ENCODE peak calls at places on chromosomes 4 and X, in seven cellular contexts. S, H, Q, B, L, K and X are unnamed samples. For H3K9me3, the result is how much of the 10 kb centered on the place peaks cover.

GRCh38 chr4:137545461-137545861 is 13.2 kb upstream of the PCDH18 start:
- DNase-seq in S (no peak), H (peak), Q (no peak), B (peak), L (no peak), K (peak), X (no peak)

GRCh38 chr4:128145727-128146126 is 84.6 kb downstream of the LARP1B start:
- DNase-seq in S (no peak), H (no peak), Q (no peak), B (no peak), L (no peak), K (no peak), X (no peak)

GRCh38 chr4:2060578-2061207 is 1.6 kb downstream of the NAT8L start:
- DNase-seq in S (no peak), H (no peak), Q (no peak), B (no peak), L (peak), K (no peak), X (no peak)

GRCh38 chr4:27016551-27016950 is 155.9 kb downstream of the STIM2 start:
- DNase-seq in S (no peak), H (no peak), Q (no peak), B (no peak), L (no peak), K (no peak), X (no peak)

GRCh38 chr4:70365479-70365878 is 4.9 kb downstream of the SMR3A start:
- DNase-seq in S (no peak), H (no peak), Q (no peak), B (no peak), L (no peak), K (no peak), X (peak)

GRCh38 chrX:46573331-46573895 is at the start of gene CHST7:
- DNase-seq in S (peak), H (no peak), Q (peak), B (peak), L (peak), K (peak), X (peak)

GRCh38 chrX:276588-277171 is 4.5 kb upstream of the PLCXD1 start:
- DNase-seq in S (peak), H (no peak), Q (no peak), B (no peak), L (peak), K (peak), X (peak)

GRCh38 chr4:145840162-145840768 is 98.4 kb downstream of the ZNF827 start:
- DNase-seq in S (no peak), H (no peak), Q (peak), B (no peak), L (no peak), K (peak), X (no peak)

GRCh38 chr4:101264993-101265815 is 82.1 kb downstream of the PPP3CA start:
- DNase-seq in S (no peak), H (no peak), Q (no peak), B (no peak), L (no peak), K (no peak), X (no peak)

GRCh38 chr4:19438228-19438627 is 813.5 kb upstream of the SLIT2 start:
- DNase-seq in S (no peak), H (peak), Q (no peak), B (no peak), L (no peak), K (peak), X (no peak)

GRCh38 chrX:53312946-53313745 is 31.8 kb upstream of the IQSEC2 start:
- DNase-seq in S (peak), H (no peak), Q (peak), B (peak), L (no peak), K (peak), X (peak)

GRCh38 chr4:24889991-24890390 is 22.9 kb downstream of the CCDC149 start:
- DNase-seq in S (no peak), H (no peak), Q (no peak), B (no peak), L (no peak), K (no peak), X (no peak)

GRCh38 chrX:9144643-9145290 is 110.8 kb upstream of the FAM9B start:
- DNase-seq in S (no peak), H (no peak), Q (no peak), B (no peak), L (peak), K (peak), X (no peak)

GRCh38 chrX:15761564-15762191 is 23.6 kb downstream of the CA5B start:
- DNase-seq in S (no peak), H (no peak), Q (peak), B (no peak), L (no peak), K (peak), X (peak)

GRCh38 chr4:173257732-173258717 is 76.1 kb downstream of the HMGB2 start:
- DNase-seq in S (peak), H (peak), Q (peak), B (peak), L (peak), K (peak), X (peak)

GRCh38 chr4:128979934-128980333 is 113.4 kb downstream of the SCLT1 start:
- DNase-seq in S (no peak), H (peak), Q (no peak), B (no peak), L (no peak), K (peak), X (peak)

GRCh38 chr4:121455285-121455684 is 74.5 kb upstream of the QRFPR start:
- DNase-seq in S (no peak), H (no peak), Q (no peak), B (no peak), L (no peak), K (no peak), X (no peak)

GRCh38 chrX:45622538-45622937 is 421.9 kb upstream of the DIPK2B start:
- DNase-seq in S (no peak), H (no peak), Q (no peak), B (no peak), L (no peak), K (peak), X (no peak)

GRCh38 chr4:42767669-42768068 is 110.8 kb upstream of the ATP8A1 start:
- DNase-seq in S (no peak), H (no peak), Q (no peak), B (no peak), L (no peak), K (no peak), X (no peak)

GRCh38 chrX:20067709-20068315 is 48.9 kb downstream of the MAP7D2 start:
- DNase-seq in S (peak), H (peak), Q (no peak), B (peak), L (peak), K (peak), X (peak)

GRCh38 chr4:100540156-100540555 is 22.3 kb upstream of the EMCN start:
- DNase-seq in S (no peak), H (no peak), Q (no peak), B (no peak), L (no peak), K (no peak), X (no peak)

GRCh38 chrX:18151157-18151556 is 69.5 kb downstream of the BEND2 start:
- DNase-seq in S (no peak), H (no peak), Q (no peak), B (no peak), L (no peak), K (no peak), X (no peak)

GRCh38 chr4:76588268-76588667 is 153.2 kb downstream of the SHROOM3 start:
- DNase-seq in S (no peak), H (no peak), Q (no peak), B (no peak), L (no peak), K (no peak), X (no peak)

GRCh38 chr4:162770761-162771490 is 395.8 kb downstream of the NAF1 start:
- DNase-seq in S (no peak), H (no peak), Q (no peak), B (no peak), L (no peak), K (no peak), X (no peak)

GRCh38 chr4:185834778-185835177 is 22.8 kb upstream of the SORBS2 start:
- DNase-seq in S (no peak), H (no peak), Q (no peak), B (no peak), L (no peak), K (no peak), X (no peak)

GRCh38 chrX:119194631-119195030 is 41.5 kb upstream of the PGRMC1 start:
- DNase-seq in S (no peak), H (no peak), Q (no peak), B (no peak), L (no peak), K (peak), X (no peak)

GRCh38 chrX:31126205-31126604 is 54.4 kb upstream of the FTHL17 start:
- DNase-seq in S (no peak), H (no peak), Q (no peak), B (no peak), L (no peak), K (peak), X (peak)

GRCh38 chrX:77003956-77004355 is 443.2 kb upstream of the FGF16 start:
- DNase-seq in S (no peak), H (no peak), Q (no peak), B (no peak), L (no peak), K (no peak), X (no peak)

GRCh38 chr4:102174800-102175199 is 170.5 kb downstream of the SLC39A8 start:
- DNase-seq in S (no peak), H (peak), Q (no peak), B (no peak), L (no peak), K (no peak), X (peak)

GRCh38 chrX:37846141-37846540 is 1.2 kb downstream of the DYNLT3 start:
- DNase-seq in S (no peak), H (no peak), Q (peak), B (no peak), L (no peak), K (no peak), X (no peak)

GRCh38 chrX:49269768-49270248 is at the start of gene PPP1R3F:
- DNase-seq in S (peak), H (no peak), Q (no peak), B (no peak), L (peak), K (no peak), X (no peak)

GRCh38 chrX:49268702-49269009 is 937 bp upstream of the PPP1R3F start:
- DNase-seq in S (no peak), H (no peak), Q (no peak), B (no peak), L (no peak), K (no peak), X (no peak)

GRCh38 chrX:49269010-49269767 is 404 bp upstream of the PPP1R3F start:
- DNase-seq in S (peak), H (peak), Q (peak), B (peak), L (peak), K (peak), X (peak)

GRCh38 chrX:49271341-49271740 is 1.7 kb downstream of the PPP1R3F start:
- DNase-seq in S (peak), H (no peak), Q (no peak), B (no peak), L (no peak), K (no peak), X (no peak)

GRCh38 chrX:49270249-49270921 is 792 bp downstream of the PPP1R3F start:
- DNase-seq in S (peak), H (no peak), Q (no peak), B (no peak), L (no peak), K (no peak), X (peak)
- H3K9me3 ChIP-seq in S (under half), H (under half), Q (under half), B (under half), L (under half), K (under half), X (under half)

GRCh38 chr4:7904108-7904516 is 35.5 kb downstream of the AFAP1 start:
- DNase-seq in S (no peak), H (peak), Q (no peak), B (no peak), L (no peak), K (peak), X (peak)

GRCh38 chr4:7906171-7906581 is 33.5 kb downstream of the AFAP1 start:
- DNase-seq in S (no peak), H (no peak), Q (no peak), B (no peak), L (no peak), K (peak), X (no peak)

GRCh38 chr4:7905461-7905915 is 34.2 kb downstream of the AFAP1 start:
- DNase-seq in S (no peak), H (no peak), Q (no peak), B (peak), L (no peak), K (peak), X (no peak)

GRCh38 chr4:7903686-7904085 is 36.0 kb downstream of the AFAP1 start:
- DNase-seq in S (no peak), H (no peak), Q (no peak), B (no peak), L (no peak), K (peak), X (no peak)

GRCh38 chr4:7904942-7905341 is 34.7 kb downstream of the AFAP1 start:
- DNase-seq in S (no peak), H (peak), Q (no peak), B (peak), L (no peak), K (peak), X (peak)
- H3K4me3 ChIP-seq in S (no peak), H (no peak), Q (no peak), B (no peak), L (no peak), K (no peak), X (no peak)

DNA sequence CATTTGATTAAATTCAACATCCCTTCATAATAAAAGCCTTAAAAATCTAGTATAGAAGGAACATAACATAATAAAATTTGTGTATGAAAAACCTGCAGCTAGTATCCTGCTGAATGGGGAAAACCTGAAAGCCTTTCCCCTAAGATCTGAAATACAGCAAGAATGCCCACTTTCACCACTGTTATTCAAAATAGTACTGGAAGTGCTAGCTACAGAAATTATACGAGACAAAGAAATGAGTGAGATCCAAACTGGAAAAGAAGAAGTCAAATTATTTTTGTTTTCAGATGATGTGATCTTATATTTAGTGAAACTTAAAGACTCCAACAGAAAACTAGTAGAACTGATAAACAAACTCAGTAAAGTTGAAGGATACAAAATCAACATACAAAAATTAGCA is 152.9 kb downstream of the RTL3 start:
- DNase-seq in S (no peak), H (no peak), Q (no peak), B (no peak), L (no peak), K (no peak), X (no peak)
- H3K9me3 ChIP-seq in S (under half), H (under half), Q (under half), B (under half), L (under half), K (under half), X (under half)

DNA sequence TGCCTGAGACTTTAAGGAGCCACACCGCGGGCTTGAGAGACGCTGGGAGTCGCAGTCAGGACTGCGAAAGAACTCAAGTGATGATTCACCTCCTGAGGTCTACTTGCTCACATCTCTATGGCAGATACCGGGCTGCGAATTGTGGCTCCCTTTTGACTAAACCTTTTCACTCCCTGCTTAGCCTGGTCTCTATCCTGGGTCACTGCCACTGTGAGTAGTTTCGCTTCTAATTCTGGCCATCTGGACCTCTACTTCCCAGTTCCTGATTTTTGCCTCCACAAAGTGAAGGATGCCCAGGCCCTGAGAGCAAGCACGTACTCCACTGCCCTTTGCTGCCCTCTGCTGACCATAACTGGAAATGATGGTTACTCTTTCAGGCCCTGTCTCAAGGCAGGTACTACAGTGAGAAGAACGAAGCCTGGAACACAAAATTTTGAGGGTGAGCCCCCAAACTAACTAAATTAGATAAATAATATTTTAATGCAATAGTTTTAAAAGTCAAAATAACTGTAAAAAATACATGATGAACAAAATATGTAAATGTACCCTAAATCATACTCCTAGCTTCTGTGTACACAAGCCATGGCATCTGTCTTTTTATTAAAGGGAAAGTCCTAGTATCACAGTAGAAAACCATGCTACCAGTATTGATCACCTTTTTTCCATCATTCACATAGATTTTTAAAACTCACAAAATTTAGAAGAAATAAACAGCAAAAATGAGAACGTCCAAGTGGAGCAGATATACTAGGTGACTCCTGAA is 16.7 kb downstream of the MAD2L1 start:
- DNase-seq in S (peak), H (peak), Q (peak), B (peak), L (peak), K (peak), X (peak)
- H3K4me3 ChIP-seq in S (peak), H (peak), Q (no peak), B (peak), L (no peak), K (peak), X (peak)

DNA sequence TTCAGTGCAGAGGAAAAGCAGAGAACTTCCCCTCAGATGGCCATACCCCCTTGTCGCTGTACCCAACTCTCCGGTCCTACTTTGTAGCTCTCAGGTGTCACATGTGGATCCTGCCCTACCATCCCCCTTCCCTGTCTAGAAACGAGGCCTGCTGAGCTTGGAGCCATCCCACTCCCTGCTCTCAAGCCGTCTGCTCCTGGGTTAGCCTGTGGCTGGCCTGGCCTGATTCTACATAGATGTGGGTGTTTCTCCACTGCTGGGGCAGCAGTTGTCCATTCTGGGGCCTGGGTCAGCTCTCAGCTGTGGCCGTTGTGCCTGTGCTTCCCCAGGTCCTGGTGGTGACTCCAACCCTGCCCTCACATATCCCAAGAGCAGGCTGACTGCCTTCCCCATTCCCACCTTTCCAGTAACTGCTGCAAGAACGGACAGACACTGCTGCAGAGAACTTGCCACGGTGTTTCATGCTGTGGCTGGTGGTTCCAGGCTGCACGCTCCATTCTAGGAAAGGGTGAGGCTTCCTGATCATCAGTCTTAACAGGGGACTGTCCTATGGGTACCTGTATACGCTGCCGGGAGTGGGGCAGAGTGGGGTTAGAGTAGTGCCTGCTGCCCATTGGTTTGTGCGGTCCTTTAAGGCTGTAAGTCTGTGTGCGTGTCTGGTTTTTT is 3.6 kb downstream of the IL9R start:
- DNase-seq in S (no peak), H (no peak), Q (no peak), B (no peak), L (no peak), K (no peak), X (no peak)
- H3K9me3 ChIP-seq in S (under half), H (half or more), Q (under half), B (under half), L (under half), K (under half), X (under half)